ENCODE peak calls at places on chromosomes 4 and X, in four cellular contexts. S is WTC11, R is hepatocyte, U is choroid plexus epithelial cell. E is an unnamed sample.

GRCh38 chrX:112868586-112868985 is 28.0 kb upstream of the AMOT start:
- DNase-seq in U (no peak), S (no peak), R (peak), E (no peak)

GRCh38 chr4:217891-218290 is 87.4 kb downstream of the ZNF732 start:
- DNase-seq in S (no peak), R (no peak), U (no peak), E (no peak)

GRCh38 chr4:35772291-35772690 is 472.0 kb downstream of the ARAP2 start:
- DNase-seq in R (no peak), U (no peak), S (no peak), E (no peak)

GRCh38 chr4:107991945-107992625 is 2.4 kb downstream of the HADH start:
- DNase-seq in R (no peak), U (peak), S (no peak), E (no peak)

GRCh38 chr4:7320413-7320812 is 114.3 kb downstream of the PSAPL1 start:
- DNase-seq in U (no peak), R (no peak), S (no peak), E (no peak)

GRCh38 chr4:41359069-41359769 is 102.5 kb downstream of the UCHL1 start:
- DNase-seq in S (peak), U (no peak), R (no peak), E (no peak)

GRCh38 chrX:71475906-71476305 is 57.0 kb upstream of the OGT start:
- DNase-seq in S (no peak), R (no peak), U (no peak), E (no peak)

GRCh38 chrX:10769165-10769564 is 148.8 kb upstream of the MID1 start:
- DNase-seq in R (peak), U (peak), S (no peak), E (no peak)

GRCh38 chr4:31125496-31125895 is 405.3 kb downstream of the PCDH7 start:
- DNase-seq in S (no peak), U (no peak), R (no peak), E (no peak)

GRCh38 chr4:188254211-188254610 is 115.0 kb downstream of the TRIML1 start:
- DNase-seq in R (no peak), S (no peak), U (no peak), E (no peak)

GRCh38 chr4:67727124-67727850 is 26.3 kb upstream of the UBA6 start:
- DNase-seq in S (no peak), U (peak), R (no peak), E (no peak)

GRCh38 chr4:6953751-6954380 is 44.2 kb downstream of the TBC1D14 start:
- DNase-seq in U (peak), S (peak), R (peak), E (no peak)

GRCh38 chrX:100895365-100896075 is 21.4 kb upstream of the NOX1 start:
- DNase-seq in U (peak), S (peak), R (peak), E (no peak)

GRCh38 chr4:56206258-56206657 is 181.0 kb downstream of the AASDH start:
- DNase-seq in S (no peak), R (no peak), U (no peak), E (no peak)

GRCh38 chr4:8849266-8850073 is 22.2 kb downstream of the HMX1 start:
- DNase-seq in R (no peak), U (no peak), S (no peak), E (peak)

GRCh38 chr4:156560701-156561100 is 410.9 kb downstream of the PDGFC start:
- DNase-seq in R (no peak), U (no peak), S (no peak), E (no peak)

GRCh38 chr4:156556326-156556725 is 415.3 kb downstream of the PDGFC start:
- DNase-seq in R (no peak), S (no peak), U (no peak), E (no peak)

GRCh38 chr4:156559346-156559745 is 412.3 kb downstream of the PDGFC start:
- DNase-seq in R (no peak), U (no peak), S (no peak), E (no peak)

GRCh38 chr4:156558365-156559025 is 413.1 kb downstream of the PDGFC start:
- DNase-seq in S (no peak), U (peak), R (no peak), E (no peak)

GRCh38 chr4:156557962-156558361 is 413.6 kb downstream of the PDGFC start:
- DNase-seq in S (no peak), U (no peak), R (no peak), E (no peak)
- TF ChIP-seq CTCF in S (no peak), U (no peak), R (no peak), E (no peak)

DNA sequence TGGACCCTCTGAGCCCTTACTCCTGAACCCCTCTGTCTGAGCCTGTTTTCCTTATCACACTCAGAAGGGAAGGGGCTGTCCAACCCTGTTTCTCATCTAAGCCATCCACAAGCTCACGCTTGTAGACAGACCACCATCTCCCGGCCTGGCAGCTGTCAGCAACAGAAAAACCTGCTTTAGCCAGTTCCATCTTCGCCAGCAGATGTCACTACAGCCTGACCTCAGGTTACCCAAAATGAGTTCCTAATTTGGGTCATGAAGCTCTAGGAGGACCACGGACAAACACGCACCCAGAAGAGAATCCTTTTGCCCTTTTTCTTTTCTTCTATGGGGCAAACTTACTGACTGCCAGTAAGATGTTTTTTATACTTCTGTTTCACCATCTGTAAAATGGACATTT is 445.4 kb downstream of the BCOR start:
- DNase-seq in S (peak), R (no peak), U (peak), E (no peak)
- TF ChIP-seq CTCF in S (no peak), R (peak), U (peak), E (no peak)

DNA sequence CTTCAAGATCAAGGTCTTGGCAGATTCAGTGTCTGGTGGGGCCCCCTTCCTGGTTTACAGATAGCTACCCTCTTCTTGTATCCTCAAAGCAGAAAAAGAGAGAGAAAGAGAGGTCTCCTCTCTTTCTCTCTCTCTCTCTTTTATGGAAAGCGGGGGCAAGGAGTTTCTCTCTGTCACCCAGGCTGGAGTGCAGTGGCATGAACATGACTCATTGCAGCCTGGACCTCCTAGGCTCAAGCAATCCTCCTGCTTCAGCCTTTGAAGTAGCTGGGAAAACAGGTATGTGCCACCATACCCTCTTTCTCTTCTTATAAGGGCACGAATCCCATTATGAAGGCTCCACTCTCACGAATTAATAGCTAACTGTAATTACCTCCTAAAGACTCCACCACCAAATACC is 20.2 kb downstream of the RAB9B start:
- DNase-seq in R (peak), U (no peak), S (no peak), E (no peak)
- TF ChIP-seq CTCF in R (no peak), U (no peak), S (no peak), E (no peak)

DNA sequence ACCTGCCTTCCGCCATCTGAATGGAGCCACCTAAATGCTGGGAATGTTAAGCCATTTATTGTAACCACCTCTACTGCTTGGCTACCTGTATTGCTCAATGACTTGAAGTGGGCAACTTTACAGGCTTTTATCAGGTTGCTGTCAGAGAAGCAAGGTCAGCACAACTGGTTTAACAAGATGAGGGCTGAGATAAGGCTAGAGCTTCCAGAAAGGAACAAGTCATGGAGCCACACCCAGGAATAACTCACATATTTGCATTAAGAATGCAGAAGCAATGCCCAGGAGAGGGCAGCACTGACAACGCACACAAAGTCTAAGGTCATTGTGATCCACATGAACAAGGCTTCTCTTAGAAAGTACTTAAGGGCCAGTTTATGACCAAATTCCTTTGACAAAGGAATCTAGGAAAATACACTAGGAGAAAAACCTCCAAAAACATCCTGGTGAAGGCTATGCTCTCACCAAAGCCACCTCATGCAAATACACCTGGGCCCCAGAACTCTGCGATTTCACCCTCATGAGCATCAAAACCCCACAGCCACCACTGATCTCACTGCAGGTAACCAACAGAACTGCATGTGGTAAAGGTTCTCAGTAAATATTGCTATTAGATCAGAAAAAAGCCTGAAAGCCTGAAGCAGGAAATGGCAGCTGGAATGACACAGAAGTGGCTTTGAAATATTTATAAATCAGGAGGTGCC is 15.0 kb upstream of the STS start:
- DNase-seq in U (peak), R (peak), S (peak), E (no peak)
- TF ChIP-seq CTCF in U (peak), R (peak), S (no peak), E (no peak)

GRCh38 chrX:53186363-53186762 is 38.6 kb downstream of the KDM5C start:
- DNase-seq in U (peak), S (no peak), R (no peak), E (no peak)

GRCh38 chrX:53194308-53194707 is 30.7 kb downstream of the KDM5C start:
- DNase-seq in S (no peak), U (no peak), R (no peak), E (no peak)

GRCh38 chrX:53193093-53193492 is 31.9 kb downstream of the KDM5C start:
- DNase-seq in R (no peak), S (no peak), U (no peak), E (no peak)

GRCh38 chrX:53188763-53189162 is 36.2 kb downstream of the KDM5C start:
- DNase-seq in R (no peak), S (no peak), U (peak), E (no peak)

GRCh38 chrX:53190363-53190960 is 34.5 kb downstream of the KDM5C start:
- DNase-seq in S (peak), U (peak), R (peak), E (no peak)
- TF ChIP-seq CTCF in S (no peak), U (peak), R (peak), E (no peak)

GRCh38 chr4:153755186-153755585 is 4.6 kb downstream of the RNF175 start:
- DNase-seq in U (no peak), R (no peak), S (no peak), E (no peak)

GRCh38 chr4:153748378-153748777 is 11.4 kb downstream of the RNF175 start:
- DNase-seq in R (peak), U (peak), S (no peak), E (no peak)

GRCh38 chr4:153747406-153747805 is 12.4 kb downstream of the RNF175 start:
- DNase-seq in R (no peak), S (no peak), U (no peak), E (no peak)

GRCh38 chr4:153750197-153750817 is 9.5 kb downstream of the RNF175 start:
- DNase-seq in U (peak), S (peak), R (peak), E (no peak)
- TF ChIP-seq CTCF in U (peak), S (peak), R (peak), E (no peak)